ENCODE peak calls at places on chromosome 4, in four cellular contexts. One of them, this sample, is unnamed.

GRCh38 chr4:71713611-71714203 is 70.2 kb downstream of the GC start:
- DNase-seq in ovary: no peak
- DNase-seq in right atrium auricular region: no peak
- DNase-seq in esophagus squamous epithelium: no peak
- DNase-seq in this sample: peak

GRCh38 chr4:25702848-25703247 is 47.2 kb downstream of the SLC34A2 start:
- DNase-seq in esophagus squamous epithelium: no peak
- DNase-seq in right atrium auricular region: no peak
- DNase-seq in ovary: no peak
- DNase-seq in this sample: peak

GRCh38 chr4:119628281-119629141 is at the start of gene PDE5A:
- DNase-seq in right atrium auricular region: peak
- DNase-seq in esophagus squamous epithelium: peak
- DNase-seq in ovary: peak
- DNase-seq in this sample: peak

GRCh38 chr4:160835789-160836188 is 1328.0 kb downstream of the FSTL5 start:
- DNase-seq in esophagus squamous epithelium: no peak
- DNase-seq in ovary: no peak
- DNase-seq in right atrium auricular region: no peak
- DNase-seq in this sample: no peak

GRCh38 chr4:138037716-138038115 is 204.4 kb downstream of the SLC7A11 start:
- DNase-seq in right atrium auricular region: no peak
- DNase-seq in ovary: no peak
- DNase-seq in esophagus squamous epithelium: no peak
- DNase-seq in this sample: peak

GRCh38 chr4:26609398-26609797 is 25.5 kb downstream of the TBC1D19 start:
- DNase-seq in right atrium auricular region: no peak
- DNase-seq in esophagus squamous epithelium: no peak
- DNase-seq in ovary: no peak
- DNase-seq in this sample: no peak

GRCh38 chr4:98803287-98803677 is 125.7 kb downstream of the EIF4E start:
- DNase-seq in ovary: no peak
- DNase-seq in right atrium auricular region: no peak
- DNase-seq in esophagus squamous epithelium: no peak
- DNase-seq in this sample: peak

GRCh38 chr4:80073362-80074008 is 456 bp upstream of the ANTXR2 start:
- DNase-seq in ovary: no peak
- DNase-seq in right atrium auricular region: no peak
- DNase-seq in esophagus squamous epithelium: no peak
- DNase-seq in this sample: no peak

GRCh38 chr4:71187399-71188196 is 151.2 kb upstream of the SLC4A4 start:
- DNase-seq in esophagus squamous epithelium: no peak
- DNase-seq in right atrium auricular region: peak
- DNase-seq in ovary: peak
- DNase-seq in this sample: no peak

GRCh38 chr4:26489101-26489669 is 1.1 kb downstream of the CCKAR start:
- DNase-seq in esophagus squamous epithelium: no peak
- DNase-seq in right atrium auricular region: peak
- DNase-seq in ovary: no peak
- DNase-seq in this sample: no peak

GRCh38 chr4:186770446-186771175 is 47.0 kb upstream of the FAT1 start:
- DNase-seq in esophagus squamous epithelium: no peak
- DNase-seq in ovary: no peak
- DNase-seq in right atrium auricular region: no peak
- DNase-seq in this sample: peak

GRCh38 chr4:76208005-76208765 is 5.4 kb downstream of the SCARB2 start:
- DNase-seq in esophagus squamous epithelium: no peak
- DNase-seq in ovary: peak
- DNase-seq in right atrium auricular region: peak
- DNase-seq in this sample: peak

GRCh38 chr4:140255467-140255866 is 101.5 kb upstream of the MAML3 start:
- DNase-seq in ovary: no peak
- DNase-seq in right atrium auricular region: no peak
- DNase-seq in esophagus squamous epithelium: no peak
- DNase-seq in this sample: peak

GRCh38 chr4:158814207-158814606 is 45.4 kb downstream of the FNIP2 start:
- DNase-seq in esophagus squamous epithelium: no peak
- DNase-seq in right atrium auricular region: no peak
- DNase-seq in ovary: no peak
- DNase-seq in this sample: no peak

GRCh38 chr4:128525387-128525786 is 237.8 kb upstream of the PGRMC2 start:
- DNase-seq in esophagus squamous epithelium: no peak
- DNase-seq in ovary: no peak
- DNase-seq in right atrium auricular region: no peak
- DNase-seq in this sample: peak

GRCh38 chr4:53801373-53801772 is 210.1 kb upstream of the LNX1 start:
- DNase-seq in right atrium auricular region: no peak
- DNase-seq in esophagus squamous epithelium: no peak
- DNase-seq in ovary: no peak
- DNase-seq in this sample: no peak

GRCh38 chr4:84673475-84674230 is 90.7 kb downstream of the CDS1 start:
- DNase-seq in esophagus squamous epithelium: no peak
- DNase-seq in ovary: no peak
- DNase-seq in right atrium auricular region: no peak
- DNase-seq in this sample: peak

GRCh38 chr4:120718979-120719566 is 203.5 kb downstream of the PRDM5 start:
- DNase-seq in ovary: peak
- DNase-seq in right atrium auricular region: no peak
- DNase-seq in esophagus squamous epithelium: no peak
- DNase-seq in this sample: peak

GRCh38 chr4:184958127-184958806 is 60.0 kb upstream of the HELT start:
- DNase-seq in ovary: no peak
- DNase-seq in right atrium auricular region: no peak
- DNase-seq in esophagus squamous epithelium: no peak
- DNase-seq in this sample: no peak

GRCh38 chr4:2793578-2793919 is 664 bp downstream of the SH3BP2 start:
- DNase-seq in ovary: peak
- DNase-seq in right atrium auricular region: no peak
- DNase-seq in esophagus squamous epithelium: no peak
- DNase-seq in this sample: peak

GRCh38 chr4:131499139-131499873 is 1649.8 kb upstream of the PCDH10 start:
- DNase-seq in esophagus squamous epithelium: no peak
- DNase-seq in ovary: no peak
- DNase-seq in right atrium auricular region: no peak
- DNase-seq in this sample: peak

GRCh38 chr4:173169178-173169427 is 492 bp downstream of the GALNT7 start:
- DNase-seq in ovary: no peak
- DNase-seq in esophagus squamous epithelium: no peak
- DNase-seq in right atrium auricular region: no peak
- DNase-seq in this sample: no peak

GRCh38 chr4:168648929-168649328 is 152.1 kb downstream of the PALLD start:
- DNase-seq in right atrium auricular region: no peak
- DNase-seq in esophagus squamous epithelium: no peak
- DNase-seq in ovary: no peak
- DNase-seq in this sample: peak

GRCh38 chr4:148300877-148301276 is 141.3 kb downstream of the NR3C2 start:
- DNase-seq in ovary: no peak
- DNase-seq in right atrium auricular region: no peak
- DNase-seq in esophagus squamous epithelium: no peak
- DNase-seq in this sample: no peak

GRCh38 chr4:94678896-94679295 is 78.9 kb upstream of the BMPR1B start:
- DNase-seq in right atrium auricular region: no peak
- DNase-seq in esophagus squamous epithelium: no peak
- DNase-seq in ovary: no peak
- DNase-seq in this sample: no peak

GRCh38 chr4:139656614-139657486 is 8.8 kb upstream of the MGST2 start:
- DNase-seq in right atrium auricular region: peak
- DNase-seq in ovary: peak
- DNase-seq in esophagus squamous epithelium: no peak
- DNase-seq in this sample: peak

GRCh38 chr4:52954771-52955170 is 92.7 kb downstream of the RASL11B start:
- DNase-seq in ovary: peak
- DNase-seq in esophagus squamous epithelium: no peak
- DNase-seq in right atrium auricular region: no peak
- DNase-seq in this sample: no peak

GRCh38 chr4:27318740-27319139 is 458.1 kb downstream of the STIM2 start:
- DNase-seq in right atrium auricular region: no peak
- DNase-seq in ovary: no peak
- DNase-seq in esophagus squamous epithelium: no peak
- DNase-seq in this sample: peak

GRCh38 chr4:3292571-3293409 is at the start of gene RGS12:
- DNase-seq in ovary: peak
- DNase-seq in right atrium auricular region: peak
- DNase-seq in esophagus squamous epithelium: peak
- DNase-seq in this sample: peak

GRCh38 chr4:99382745-99383360 is 30.3 kb upstream of the ADH1C start:
- DNase-seq in esophagus squamous epithelium: no peak
- DNase-seq in ovary: no peak
- DNase-seq in right atrium auricular region: no peak
- DNase-seq in this sample: no peak

GRCh38 chr4:7962609-7963508 is 23.2 kb upstream of the AFAP1 start:
- DNase-seq in ovary: no peak
- DNase-seq in right atrium auricular region: no peak
- DNase-seq in esophagus squamous epithelium: no peak
- DNase-seq in this sample: no peak

GRCh38 chr4:176191974-176192373 is 3.4 kb downstream of the SPATA4 start:
- DNase-seq in esophagus squamous epithelium: no peak
- DNase-seq in ovary: no peak
- DNase-seq in right atrium auricular region: no peak
- DNase-seq in this sample: no peak
- TF ChIP-seq CTCF in esophagus squamous epithelium: no peak
- TF ChIP-seq CTCF in ovary: no peak
- TF ChIP-seq CTCF in right atrium auricular region: no peak
- TF ChIP-seq CTCF in this sample: no peak

DNA sequence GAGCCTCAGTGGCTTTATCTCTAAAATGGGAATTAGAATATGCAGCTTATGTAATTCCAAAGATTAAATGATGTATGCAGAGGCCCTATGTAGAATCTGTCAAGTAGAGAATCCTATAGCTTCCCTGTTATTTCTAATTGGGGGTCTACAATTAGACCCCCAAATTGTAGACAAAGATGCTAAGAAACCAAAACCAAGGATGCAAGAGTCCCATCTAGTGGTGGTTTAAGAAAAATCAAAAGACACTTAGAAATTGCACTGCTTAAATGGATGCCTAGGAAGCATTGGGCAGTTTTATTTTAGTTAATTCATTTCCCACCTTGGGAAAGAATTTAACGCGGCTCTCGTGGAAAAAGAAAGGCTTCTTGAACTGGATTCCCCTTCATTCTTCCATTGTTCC is 115.2 kb downstream of the GABRA2 start:
- DNase-seq in ovary: no peak
- DNase-seq in esophagus squamous epithelium: no peak
- DNase-seq in right atrium auricular region: no peak
- DNase-seq in this sample: peak
- TF ChIP-seq CTCF in ovary: no peak
- TF ChIP-seq CTCF in esophagus squamous epithelium: no peak
- TF ChIP-seq CTCF in right atrium auricular region: no peak
- TF ChIP-seq CTCF in this sample: peak

GRCh38 chr4:145097821-145098674 is at the start of the genes ABCE1 and ANAPC10:
- DNase-seq in esophagus squamous epithelium: peak
- DNase-seq in ovary: peak
- DNase-seq in right atrium auricular region: peak
- DNase-seq in this sample: peak
- TF ChIP-seq CTCF in esophagus squamous epithelium: no peak
- TF ChIP-seq CTCF in ovary: no peak
- TF ChIP-seq CTCF in right atrium auricular region: no peak
- TF ChIP-seq CTCF in this sample: peak

DNA sequence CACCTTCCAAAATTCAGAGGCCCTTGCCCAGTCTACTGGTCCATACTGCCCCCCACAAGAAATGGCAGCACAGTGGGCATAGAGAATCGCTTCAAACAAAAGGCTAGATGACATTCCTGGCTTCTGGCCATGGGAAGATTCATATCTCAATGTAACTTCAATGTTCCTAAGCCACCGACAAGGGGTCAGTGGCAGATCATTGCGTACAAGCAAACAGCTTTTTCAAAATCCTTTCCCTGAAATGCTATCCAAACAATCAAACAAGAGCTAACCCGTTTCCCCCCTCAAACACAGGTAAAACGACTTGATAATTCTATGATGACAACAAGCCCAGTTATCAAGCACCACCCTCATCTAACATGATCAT is 247.7 kb upstream of the PPARGC1A start:
- DNase-seq in ovary: no peak
- DNase-seq in right atrium auricular region: no peak
- DNase-seq in esophagus squamous epithelium: no peak
- DNase-seq in this sample: no peak
- TF ChIP-seq CTCF in ovary: no peak
- TF ChIP-seq CTCF in right atrium auricular region: no peak
- TF ChIP-seq CTCF in esophagus squamous epithelium: no peak
- TF ChIP-seq CTCF in this sample: no peak

GRCh38 chr4:20249333-20249732 is 2.4 kb upstream of the SLIT2 start:
- DNase-seq in ovary: no peak
- DNase-seq in right atrium auricular region: no peak
- DNase-seq in esophagus squamous epithelium: no peak
- DNase-seq in this sample: peak
- TF ChIP-seq CTCF in ovary: no peak
- TF ChIP-seq CTCF in right atrium auricular region: peak
- TF ChIP-seq CTCF in esophagus squamous epithelium: peak
- TF ChIP-seq CTCF in this sample: peak

GRCh38 chr4:122742933-122743829 is 10.7 kb downstream of the BBS12 start:
- DNase-seq in right atrium auricular region: no peak
- DNase-seq in ovary: no peak
- DNase-seq in esophagus squamous epithelium: no peak
- DNase-seq in this sample: no peak
- TF ChIP-seq CTCF in right atrium auricular region: no peak
- TF ChIP-seq CTCF in ovary: no peak
- TF ChIP-seq CTCF in esophagus squamous epithelium: no peak
- TF ChIP-seq CTCF in this sample: no peak

GRCh38 chr4:167020410-167020809 is 213.9 kb downstream of the SPOCK3 start:
- DNase-seq in ovary: no peak
- DNase-seq in esophagus squamous epithelium: no peak
- DNase-seq in right atrium auricular region: no peak
- DNase-seq in this sample: peak
- TF ChIP-seq CTCF in ovary: no peak
- TF ChIP-seq CTCF in esophagus squamous epithelium: no peak
- TF ChIP-seq CTCF in right atrium auricular region: no peak
- TF ChIP-seq CTCF in this sample: peak

DNA sequence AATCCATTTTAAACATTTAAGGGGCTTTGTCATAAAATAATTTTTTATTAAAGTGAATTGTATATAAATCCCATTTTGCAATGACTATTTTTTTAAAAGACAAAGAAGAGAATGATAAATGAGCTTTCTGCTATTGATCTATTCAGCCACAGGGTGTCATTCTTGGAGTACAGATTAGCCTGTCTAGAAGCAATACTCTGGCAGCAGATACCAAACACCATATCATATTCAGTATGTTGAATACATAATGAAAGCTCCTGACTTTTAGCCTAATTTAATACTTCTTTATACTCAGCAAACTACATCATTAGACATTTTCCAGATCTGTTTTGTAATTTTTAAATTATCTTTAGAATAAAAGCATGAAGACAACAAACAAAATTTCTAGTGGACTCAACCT is 496.3 kb downstream of the PDGFC start:
- DNase-seq in esophagus squamous epithelium: no peak
- DNase-seq in right atrium auricular region: no peak
- DNase-seq in ovary: no peak
- DNase-seq in this sample: peak
- TF ChIP-seq CTCF in esophagus squamous epithelium: peak
- TF ChIP-seq CTCF in right atrium auricular region: peak
- TF ChIP-seq CTCF in ovary: peak
- TF ChIP-seq CTCF in this sample: peak

This sample was measured in fibroblast of pulmonary artery.